ENCODE peak calls at places on chromosomes 12 and 14, in ten cellular contexts. B is NCI-H1105, P is anterior cingulate cortex, N is globus pallidus, F is lung, Y is omental fat pad, M is neural crest cell, G is posterior cingulate gyrus, A is T-helper 2 cell, E is HuH-7.5. Q is an unnamed sample.

GRCh38 chr12:4918950-4919660 is 9.4 kb downstream of the KCNA1 start:
- DNase-seq in F (no peak), M (no peak), Y (no peak), B (no peak), E (no peak), N (no peak), A (no peak), G (no peak), P (no peak), Q (no peak)

GRCh38 chr12:103924761-103925641 is 5.2 kb upstream of the HSP90B1 start:
- DNase-seq in B (no peak), M (no peak), Y (no peak), G (no peak), A (no peak), N (no peak), E (no peak), P (no peak), F (no peak), Q (no peak)

GRCh38 chr12:2812290-2813213 is at the start of gene ITFG2:
- DNase-seq in P (peak), A (peak), B (peak), M (peak), G (peak), N (peak), Y (peak), F (peak), E (peak), Q (peak)

GRCh38 chr12:90922068-90922743 is 32.8 kb downstream of the CCER1 start:
- DNase-seq in A (no peak), F (no peak), N (no peak), M (no peak), Y (no peak), G (no peak), P (no peak), E (no peak), B (no peak), Q (no peak)

GRCh38 chr12:89238593-89238992 is 113.7 kb downstream of the DUSP6 start:
- DNase-seq in B (no peak), F (no peak), Y (no peak), M (no peak), P (no peak), A (no peak), G (no peak), N (peak), E (no peak), Q (no peak)

GRCh38 chr12:48447755-48448154 is 24.6 kb upstream of the ANP32D start:
- DNase-seq in G (no peak), E (no peak), Y (no peak), B (no peak), F (no peak), M (no peak), A (no peak), N (no peak), P (no peak), Q (no peak)

GRCh38 chr14:47422191-47422590 is 253.2 kb downstream of the MDGA2 start:
- DNase-seq in P (no peak), B (no peak), M (no peak), F (no peak), G (no peak), A (no peak), Y (no peak), N (no peak), E (no peak), Q (no peak)

GRCh38 chr12:114759635-114760034 is 75.7 kb upstream of the TBX3 start:
- DNase-seq in P (no peak), N (no peak), F (no peak), Y (no peak), A (no peak), M (no peak), E (no peak), B (no peak), G (no peak), Q (no peak)

GRCh38 chr12:123914726-123915345 is 57.8 kb downstream of the CCDC92 start:
- DNase-seq in B (no peak), Y (no peak), P (no peak), F (no peak), A (no peak), M (no peak), E (no peak), G (no peak), N (no peak), Q (no peak)

GRCh38 chr12:121812320-121812871 is 8.6 kb downstream of the SETD1B start:
- DNase-seq in A (peak), Y (no peak), B (no peak), M (peak), P (no peak), E (no peak), F (peak), N (no peak), G (peak), Q (no peak)

GRCh38 chr12:85834378-85834777 is 1.8 kb downstream of the RASSF9 start:
- DNase-seq in Y (no peak), A (no peak), F (no peak), P (no peak), M (no peak), N (no peak), G (no peak), B (no peak), E (no peak), Q (no peak)

GRCh38 chr12:42789808-42790760 is 200.5 kb upstream of the PRICKLE1 start:
- DNase-seq in B (no peak), Y (no peak), F (no peak), A (no peak), G (no peak), E (no peak), P (no peak), M (no peak), N (no peak), Q (no peak)

GRCh38 chr12:124523071-124523470 is 44.3 kb downstream of the NCOR2 start:
- DNase-seq in E (no peak), N (peak), M (no peak), P (peak), Y (no peak), F (no peak), B (peak), A (no peak), G (peak), Q (peak)

GRCh38 chr12:105706973-105707334 is 376.5 kb downstream of the C12orf75 start:
- DNase-seq in E (no peak), P (no peak), F (no peak), N (no peak), Y (no peak), B (no peak), M (no peak), G (no peak), A (no peak), Q (no peak)

GRCh38 chr12:11433664-11434063 is 38.3 kb upstream of the PRB2 start:
- DNase-seq in N (no peak), P (no peak), Y (no peak), F (no peak), M (no peak), G (no peak), B (no peak), A (no peak), E (no peak), Q (no peak)

GRCh38 chr12:106299193-106299794 is 3.2 kb upstream of the TCP11L2 start:
- DNase-seq in A (no peak), G (no peak), F (no peak), B (no peak), M (no peak), P (peak), N (peak), Y (no peak), E (no peak), Q (no peak)

GRCh38 chr12:132404435-132404855 is 75.1 kb upstream of the GALNT9 start:
- DNase-seq in B (no peak), E (no peak), Y (no peak), A (no peak), F (no peak), M (no peak), P (no peak), G (peak), N (no peak), Q (no peak)

GRCh38 chr12:52396656-52397055 is 9.5 kb downstream of the KRT82 start:
- DNase-seq in E (no peak), P (no peak), F (no peak), A (no peak), Y (no peak), M (no peak), B (no peak), G (no peak), N (no peak), Q (no peak)

GRCh38 chr12:12506541-12506940 is 56.1 kb downstream of the DUSP16 start:
- DNase-seq in F (no peak), Y (no peak), A (no peak), B (no peak), G (no peak), E (no peak), P (no peak), N (no peak), M (no peak), Q (no peak)

GRCh38 chr12:95553202-95553943 is 2.1 kb upstream of the USP44 start:
- DNase-seq in P (no peak), E (no peak), F (no peak), M (no peak), A (no peak), G (no peak), B (no peak), Y (no peak), N (no peak), Q (no peak)

GRCh38 chr14:72538387-72538786 is 355.5 kb downstream of the DPF3 start:
- DNase-seq in P (no peak), F (no peak), E (no peak), Y (no peak), B (no peak), N (no peak), G (no peak), M (no peak), A (no peak), Q (no peak)

GRCh38 chr14:22979748-22980392 is 2.5 kb downstream of the AJUBA start:
- DNase-seq in Y (no peak), M (no peak), B (no peak), F (no peak), G (no peak), E (peak), A (no peak), N (no peak), P (no peak), Q (no peak)

GRCh38 chr12:71954861-71955260 is 16.2 kb downstream of the TPH2 start:
- DNase-seq in N (no peak), B (no peak), A (no peak), Y (no peak), G (no peak), E (no peak), P (no peak), M (no peak), F (no peak), Q (no peak)

GRCh38 chr12:8455281-8455680 is 481 bp upstream of the CLEC6A start:
- DNase-seq in E (no peak), Y (no peak), M (no peak), P (no peak), B (no peak), G (no peak), N (no peak), A (no peak), F (no peak), Q (no peak)

GRCh38 chr12:53696285-53696654 is 20.4 kb upstream of the ATP5MC2 start:
- DNase-seq in F (peak), Y (no peak), G (no peak), N (peak), M (peak), B (peak), P (peak), E (peak), A (no peak), Q (peak)

GRCh38 chr12:68352067-68352466 is 19.9 kb upstream of the MDM1 start:
- DNase-seq in Y (no peak), B (no peak), F (no peak), E (no peak), N (no peak), A (no peak), P (no peak), M (no peak), G (no peak), Q (no peak)

GRCh38 chr12:94157891-94158495 is 9.6 kb downstream of the PLXNC1 start:
- DNase-seq in E (no peak), F (no peak), M (no peak), N (no peak), A (no peak), P (no peak), B (no peak), Y (no peak), G (no peak), Q (no peak)

Q was measured in amygdala.